ENCODE peak calls at places on chromosomes 13 and 19, in four cellular contexts. X is HepG2, I is K562, O is GM12878. R is an unnamed sample.

GRCh38 chr19:19131989-19132388 is 6.3 kb downstream of the TMEM161A start:
- DNase-seq in O (no peak), X (no peak), I (no peak), R (no peak)

GRCh38 chr13:27985600-27985999 is 2.9 kb downstream of the URAD start:
- DNase-seq in X (no peak), I (no peak), O (no peak), R (no peak)

GRCh38 chr13:42073683-42074082 is 25.2 kb downstream of the DGKH start:
- DNase-seq in I (no peak), X (no peak), O (no peak), R (no peak)

GRCh38 chr19:38722947-38723605 is 21.2 kb downstream of the CAPN12 start:
- DNase-seq in I (no peak), X (no peak), O (no peak), R (no peak)

GRCh38 chr13:49374585-49375290 is 69.1 kb downstream of the CAB39L start:
- DNase-seq in O (no peak), I (peak), X (no peak), R (no peak)

GRCh38 chr13:31431722-31432137 is 232.0 kb downstream of the B3GLCT start:
- DNase-seq in X (peak), O (no peak), I (peak), R (peak)

GRCh38 chr19:35812220-35813042 is at the start of gene PRODH2:
- DNase-seq in O (no peak), I (no peak), X (peak), R (no peak)

GRCh38 chr13:26133851-26134250 is 82.0 kb upstream of the SHISA2 start:
- DNase-seq in X (no peak), I (no peak), O (no peak), R (no peak)

GRCh38 chr13:112545866-112546265 is 42.1 kb downstream of the TUBGCP3 start:
- DNase-seq in I (no peak), X (no peak), O (no peak), R (no peak)

GRCh38 chr13:112814905-112815585 is 125.2 kb downstream of the ATP11A start:
- DNase-seq in X (no peak), I (no peak), O (no peak), R (no peak)

GRCh38 chr19:41776700-41777099 is 19.7 kb upstream of the CEACAM3 start:
- DNase-seq in I (no peak), X (no peak), O (no peak), R (no peak)

DNA sequence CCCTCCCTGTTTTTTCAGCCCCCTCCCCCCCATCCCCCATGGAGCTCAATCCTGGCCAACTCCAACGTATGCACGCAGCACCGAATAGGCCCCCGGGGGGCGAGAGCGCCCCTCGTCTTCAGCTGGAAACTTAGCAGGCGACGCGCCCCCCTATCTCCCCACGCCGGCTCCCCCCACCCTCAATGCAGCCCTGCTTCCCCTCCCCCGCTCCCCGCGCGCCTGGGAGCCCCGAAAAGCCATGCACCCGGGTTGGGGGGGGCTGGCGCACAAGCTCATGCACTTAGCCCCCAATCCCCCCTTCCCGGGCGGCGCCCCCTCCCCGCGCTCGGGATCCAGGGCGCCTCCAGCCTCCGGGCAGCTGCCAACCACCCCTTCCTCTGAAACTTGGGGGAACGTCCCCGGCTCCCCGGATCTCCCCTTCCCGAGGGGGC is 508 bp downstream of the ZBTB7A start:
- DNase-seq in X (no peak), O (no peak), I (no peak), R (no peak)
- TF ChIP-seq TCF7 in X (no peak), O (no peak), I (no peak), R (no peak)

GRCh38 chr13:43085545-43085944 is 62.2 kb downstream of the DNAJC15 start:
- DNase-seq in I (peak), X (no peak), O (no peak), R (no peak)

GRCh38 chr13:43083750-43084149 is 60.4 kb downstream of the DNAJC15 start:
- DNase-seq in X (no peak), O (no peak), I (no peak), R (no peak)

GRCh38 chr13:43089912-43090498 is 66.6 kb downstream of the DNAJC15 start:
- DNase-seq in I (no peak), X (no peak), O (no peak), R (no peak)

GRCh38 chr13:43087960-43088580 is 64.7 kb downstream of the DNAJC15 start:
- DNase-seq in O (no peak), X (no peak), I (no peak), R (no peak)
- TF ChIP-seq TCF7 in O (no peak), X (no peak), I (no peak), R (no peak)

GRCh38 chr13:32527151-32527550 is 11.4 kb downstream of the N4BP2L2 start:
- DNase-seq in O (no peak), X (no peak), I (no peak), R (no peak)

GRCh38 chr13:32530841-32531253 is 7.7 kb downstream of the N4BP2L2 start:
- DNase-seq in O (peak), X (no peak), I (no peak), R (no peak)

DNA sequence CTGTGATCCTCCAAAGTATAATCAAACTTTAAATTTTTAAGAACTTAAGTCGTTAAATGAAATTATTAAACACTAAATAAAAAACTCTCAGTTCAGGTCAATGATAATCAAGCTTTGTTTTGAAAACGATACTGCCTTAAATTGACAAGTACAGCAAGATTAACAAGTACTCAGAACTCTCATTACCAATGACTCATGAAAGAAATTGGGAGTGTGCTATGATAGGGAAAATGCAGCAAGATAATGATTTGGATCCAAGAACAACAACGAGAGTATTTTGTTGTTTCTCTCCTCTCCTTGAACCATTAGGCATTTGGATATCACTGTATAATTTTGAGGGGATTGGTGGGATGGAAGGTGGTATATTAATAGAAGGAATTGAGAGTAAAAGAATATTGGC is 10.2 kb downstream of the N4BP2L2 start:
- DNase-seq in O (no peak), I (no peak), X (no peak), R (no peak)
- TF ChIP-seq TCF7 in O (no peak), I (no peak), X (no peak), R (no peak)

GRCh38 chr19:1374250-1374577 is 9.5 kb upstream of the NDUFS7 start:
- DNase-seq in O (no peak), X (peak), I (no peak), R (no peak)

GRCh38 chr19:1373042-1373533 is 10.6 kb upstream of the NDUFS7 start:
- DNase-seq in O (no peak), I (no peak), X (no peak), R (no peak)

GRCh38 chr19:1369214-1369805 is 14.4 kb upstream of the NDUFS7 start:
- DNase-seq in X (no peak), I (no peak), O (no peak), R (no peak)

GRCh38 chr19:1373534-1374249 is 10.0 kb upstream of the NDUFS7 start:
- DNase-seq in O (no peak), X (peak), I (no peak), R (no peak)

GRCh38 chr19:1370579-1371361 is 12.9 kb upstream of the NDUFS7 start:
- DNase-seq in X (no peak), O (no peak), I (no peak), R (no peak)
- TF ChIP-seq TCF7 in X (no peak), O (no peak), I (no peak), R (no peak)

DNA sequence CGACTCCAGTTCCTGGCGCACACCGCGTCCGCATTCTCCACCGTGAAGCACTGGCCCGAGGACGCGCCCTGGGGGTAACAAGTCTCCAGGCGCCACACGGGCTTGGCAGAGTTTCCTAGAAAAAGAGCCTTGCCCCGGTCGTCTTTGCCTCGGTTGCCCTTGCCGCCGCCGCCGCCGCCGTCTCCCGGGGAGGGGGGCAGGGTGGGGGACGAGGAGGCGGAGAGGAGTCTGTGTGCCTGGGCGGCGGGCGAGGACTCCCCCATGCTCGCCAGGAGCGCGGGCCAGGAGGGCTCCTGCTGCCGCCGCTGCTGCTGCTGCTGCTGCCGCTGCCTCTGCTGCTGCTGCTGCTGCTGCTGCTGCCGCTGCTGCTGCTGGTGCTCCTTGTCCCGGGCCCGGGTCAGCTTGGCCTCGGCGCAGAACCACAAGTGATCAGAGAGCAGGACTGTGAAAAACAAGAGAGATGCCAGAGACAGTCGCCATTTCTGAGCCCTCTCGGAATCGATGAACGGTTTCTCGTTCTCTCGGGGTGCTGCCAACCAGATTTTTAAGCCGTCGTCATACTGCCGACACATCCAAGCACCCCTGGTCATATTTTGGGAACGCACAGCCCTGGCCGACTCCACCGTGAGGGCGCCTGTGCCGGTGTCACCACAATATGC is 349.2 kb downstream of the LIG4 start:
- DNase-seq in X (no peak), O (no peak), I (peak), R (peak)
- TF ChIP-seq TCF7 in X (no peak), O (no peak), I (no peak), R (no peak)

DNA sequence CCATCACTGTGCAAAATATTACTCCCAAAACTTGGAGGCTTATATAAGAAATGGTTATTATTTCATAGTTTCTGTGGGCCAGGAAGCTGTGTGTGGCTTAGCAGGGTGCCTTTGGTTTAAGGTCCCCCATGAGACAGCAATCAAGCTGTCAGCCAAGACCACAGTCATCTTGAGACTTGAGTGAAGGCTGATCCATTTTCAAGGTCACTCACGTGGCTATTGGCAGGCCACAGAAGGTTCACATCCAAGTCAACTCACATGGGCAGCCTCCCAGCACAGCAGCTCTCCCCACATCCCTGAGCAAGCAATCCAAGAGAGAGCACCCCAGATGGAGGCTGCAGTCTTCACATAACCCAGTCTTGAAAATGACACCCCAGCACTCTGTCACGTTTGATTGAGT is 537.4 kb downstream of the MYO16 start:
- DNase-seq in O (no peak), I (no peak), X (no peak), R (no peak)
- TF ChIP-seq TCF7 in O (no peak), I (no peak), X (no peak), R (no peak)

R was measured in WTC11.